ENCODE peak calls at places on chromosomes 7 and 10, in six cellular contexts. Y, E, W, Q, B and J are unnamed samples.

GRCh38 chr10:88459523-88459922 is 123.6 kb downstream of the RNLS start:
- DNase-seq in Y (no peak), E (no peak), W (no peak), Q (no peak), B (no peak), J (no peak)

GRCh38 chr7:34839645-34840044 is 181.6 kb downstream of the NPSR1 start:
- DNase-seq in Y (no peak), E (no peak), W (no peak), Q (no peak), B (no peak), J (no peak)

GRCh38 chr10:7301039-7301768 is 109.6 kb downstream of the SFMBT2 start:
- DNase-seq in Y (no peak), E (no peak), W (no peak), Q (no peak), B (no peak), J (no peak)

GRCh38 chr7:157010588-157011332 is at the start of gene MNX1:
- DNase-seq in Y (peak), E (peak), W (no peak), Q (peak), B (peak), J (peak)

GRCh38 chr7:137874390-137874789 is 27.6 kb upstream of the DGKI start:
- DNase-seq in Y (no peak), E (no peak), W (no peak), Q (no peak), B (peak), J (no peak)

GRCh38 chr7:30285067-30285530 is 702 bp downstream of the ZNRF2 start:
- DNase-seq in Y (no peak), E (peak), W (peak), Q (peak), B (no peak), J (peak)

GRCh38 chr10:110392121-110392859 is 87.6 kb upstream of the SMNDC1 start:
- DNase-seq in Y (no peak), E (no peak), W (no peak), Q (peak), B (no peak), J (peak)

GRCh38 chr10:133336131-133337078 is at the start of gene CALY:
- DNase-seq in Y (no peak), E (peak), W (peak), Q (no peak), B (no peak), J (peak)

GRCh38 chr10:103828107-103828506 is 27.3 kb downstream of the SH3PXD2A start:
- DNase-seq in Y (peak), E (no peak), W (no peak), Q (no peak), B (no peak), J (no peak)

GRCh38 chr10:91634898-91635297 is 2.0 kb upstream of the PPP1R3C start:
- DNase-seq in Y (no peak), E (no peak), W (no peak), Q (no peak), B (no peak), J (peak)

GRCh38 chr10:79127151-79127961 is 58.6 kb downstream of the ZMIZ1 start:
- DNase-seq in Y (peak), E (no peak), W (no peak), Q (no peak), B (peak), J (peak)

GRCh38 chr7:134368851-134369533 is 52.3 kb upstream of the SLC35B4 start:
- DNase-seq in Y (peak), E (no peak), W (no peak), Q (no peak), B (peak), J (no peak)

GRCh38 chr7:20220293-20220755 is 3.1 kb upstream of the MACC1 start:
- DNase-seq in Y (no peak), E (no peak), W (no peak), Q (no peak), B (no peak), J (no peak)

GRCh38 chr10:29834990-29835569 is 200.3 kb upstream of the SVIL start:
- DNase-seq in Y (no peak), E (no peak), W (no peak), Q (no peak), B (no peak), J (no peak)

GRCh38 chr10:23604613-23605012 is 165.7 kb downstream of the OTUD1 start:
- DNase-seq in Y (no peak), E (no peak), W (no peak), Q (no peak), B (peak), J (no peak)

GRCh38 chr7:147818338-147818737 is 772.2 kb upstream of the C7orf33 start:
- DNase-seq in Y (no peak), E (no peak), W (no peak), Q (no peak), B (no peak), J (no peak)

GRCh38 chr10:19828278-19829049 is 12.2 kb downstream of the PLXDC2 start:
- DNase-seq in Y (no peak), E (no peak), W (no peak), Q (no peak), B (no peak), J (no peak)

GRCh38 chr10:44932338-44933116 is 21.4 kb downstream of the TMEM72 start:
- DNase-seq in Y (peak), E (peak), W (peak), Q (peak), B (peak), J (peak)

GRCh38 chr7:98341106-98341505 is 59.6 kb downstream of the BRI3 start:
- DNase-seq in Y (no peak), E (no peak), W (no peak), Q (no peak), B (peak), J (peak)

GRCh38 chr10:110074986-110075664 is 67.3 kb downstream of the ADD3 start:
- DNase-seq in Y (peak), E (no peak), W (no peak), Q (no peak), B (peak), J (peak)

GRCh38 chr7:2876031-2876862 is 32.1 kb upstream of the GNA12 start:
- DNase-seq in Y (peak), E (no peak), W (no peak), Q (peak), B (peak), J (peak)

GRCh38 chr7:139192014-139192706 is 38.9 kb upstream of the UBN2 start:
- DNase-seq in Y (peak), E (no peak), W (no peak), Q (no peak), B (peak), J (peak)

GRCh38 chr10:18829259-18829658 is 170.0 kb downstream of the ARL5B start:
- DNase-seq in Y (no peak), E (no peak), W (no peak), Q (no peak), B (no peak), J (no peak)